ENCODE peak calls at places on chromosomes 5 and 9, in five cellular contexts. E is fibroblast of gingiva, X is iPS-NIHi11, C is amniotic stem cell, Y is A549. Z is an unnamed sample.

GRCh38 chr9:93668261-93668871 is 92.0 kb downstream of the PHF2 start:
- DNase-seq in X (peak), E (no peak), C (no peak), Y (no peak), Z (no peak)

GRCh38 chr9:126503333-126504085 is 110.2 kb upstream of the LMX1B start:
- DNase-seq in Y (no peak), C (no peak), E (no peak), X (no peak), Z (no peak)

GRCh38 chr5:53151713-53152458 is 42.3 kb upstream of the MOCS2 start:
- DNase-seq in Y (peak), E (peak), X (no peak), C (no peak), Z (peak)

GRCh38 chr5:172315599-172316531 is 32.3 kb upstream of the UBTD2 start:
- DNase-seq in C (no peak), E (no peak), X (no peak), Y (no peak), Z (no peak)

GRCh38 chr5:6659941-6660684 is 26.9 kb downstream of the SRD5A1 start:
- DNase-seq in E (no peak), C (no peak), Y (no peak), X (no peak), Z (no peak)

GRCh38 chr5:174503461-174504265 is 220.7 kb upstream of the MSX2 start:
- DNase-seq in X (no peak), C (peak), Y (peak), E (no peak), Z (no peak)

GRCh38 chr9:87792831-87793288 is 66.9 kb downstream of the CTSL start:
- DNase-seq in X (peak), E (peak), C (no peak), Y (peak), Z (no peak)

GRCh38 chr5:72013741-72014703 is 93.3 kb upstream of the MAP1B start:
- DNase-seq in C (no peak), Y (no peak), E (no peak), X (no peak), Z (no peak)

GRCh38 chr9:75889977-75890540 is 414 bp upstream of the PCSK5 start:
- DNase-seq in C (peak), Y (peak), E (peak), X (no peak), Z (peak)

GRCh38 chr9:2496160-2496559 is 125.4 kb upstream of the VLDLR start:
- DNase-seq in C (no peak), X (no peak), E (no peak), Y (no peak), Z (no peak)

GRCh38 chr5:115209279-115209678 is 39.6 kb upstream of the TRIM36 start:
- DNase-seq in X (no peak), Y (no peak), E (no peak), C (no peak), Z (no peak)

GRCh38 chr9:70873506-70873905 is 247.9 kb downstream of the TRPM3 start:
- DNase-seq in E (peak), C (no peak), X (no peak), Y (no peak), Z (no peak)

GRCh38 chr5:153965102-153965645 is 73.5 kb downstream of the FAM114A2 start:
- DNase-seq in Y (peak), C (peak), E (peak), X (peak), Z (peak)

GRCh38 chr5:1118738-1119137 is 6.9 kb upstream of the SLC12A7 start:
- DNase-seq in C (no peak), X (peak), E (no peak), Y (no peak), Z (no peak)

GRCh38 chr9:106648799-106649198 is 214.2 kb upstream of the ZNF462 start:
- DNase-seq in Y (no peak), X (no peak), C (no peak), E (no peak), Z (no peak)

GRCh38 chr9:98372077-98372812 is 116.8 kb upstream of the TBC1D2 start:
- DNase-seq in X (no peak), C (no peak), E (no peak), Y (no peak), Z (no peak)

GRCh38 chr9:4117835-4118610 is 181.8 kb downstream of the GLIS3 start:
- DNase-seq in C (no peak), E (no peak), X (peak), Y (peak), Z (no peak)

GRCh38 chr5:65480306-65480865 is 1.3 kb downstream of the ADAMTS6 start:
- DNase-seq in Y (peak), C (peak), X (no peak), E (peak), Z (peak)

GRCh38 chr9:127180457-127181314 is 58.3 kb upstream of the ANGPTL2 start:
- DNase-seq in X (no peak), E (no peak), C (no peak), Y (no peak), Z (no peak)

GRCh38 chr5:127899214-127899610 is 184.4 kb upstream of the SLC12A2 start:
- DNase-seq in Y (no peak), E (no peak), C (no peak), X (no peak), Z (no peak)

GRCh38 chr9:127598839-127599549 is 13.1 kb upstream of the STXBP1 start:
- DNase-seq in C (no peak), Y (no peak), X (no peak), E (peak), Z (no peak)

GRCh38 chr9:105656131-105656921 is 5.9 kb upstream of the TAL2 start:
- DNase-seq in Y (peak), X (peak), E (no peak), C (no peak), Z (no peak)

GRCh38 chr5:167720201-167720600 is 571.2 kb upstream of the WWC1 start:
- DNase-seq in C (no peak), E (no peak), X (no peak), Y (no peak), Z (no peak)

GRCh38 chr9:87039809-87040392 is 92.6 kb upstream of the GAS1 start:
- DNase-seq in C (no peak), Y (no peak), X (no peak), E (no peak), Z (no peak)

GRCh38 chr5:43066231-43066798 is 26.2 kb upstream of the ANXA2R start:
- DNase-seq in X (peak), Y (peak), E (peak), C (no peak), Z (peak)

GRCh38 chr9:69584746-69585145 is 87.4 kb downstream of the APBA1 start:
- DNase-seq in X (no peak), E (no peak), C (no peak), Y (no peak), Z (no peak)

GRCh38 chr5:2282034-2282690 is 399.4 kb upstream of the IRX4 start:
- DNase-seq in E (no peak), Y (no peak), X (no peak), C (no peak), Z (no peak)

GRCh38 chr9:27383524-27383923 is 86.6 kb upstream of the EQTN start:
- DNase-seq in E (no peak), C (no peak), X (no peak), Y (no peak), Z (no peak)

GRCh38 chr9:137804908-137805356 is 72.7 kb upstream of the CACNA1B start:
- DNase-seq in C (no peak), E (no peak), X (no peak), Y (no peak), Z (no peak)

GRCh38 chr5:150593593-150593992 is 46.9 kb upstream of the SYNPO start:
- DNase-seq in Y (peak), C (no peak), E (no peak), X (no peak), Z (no peak)

GRCh38 chr9:121316852-121317373 is 49.0 kb downstream of the GSN start:
- DNase-seq in E (no peak), C (no peak), X (no peak), Y (no peak), Z (no peak)

GRCh38 chr9:74951725-74952151 is 974 bp downstream of the C9orf40 start:
- DNase-seq in C (no peak), X (no peak), Y (peak), E (peak), Z (no peak)

GRCh38 chr5:157106668-157107461 is 2.0 kb downstream of the HAVCR2 start:
- DNase-seq in Y (no peak), E (no peak), C (no peak), X (no peak), Z (no peak)

GRCh38 chr9:108634164-108634563 is 221.6 kb downstream of the ACTL7B start:
- DNase-seq in C (no peak), E (peak), X (no peak), Y (peak), Z (no peak)

GRCh38 chr9:130630506-130631330 is 33.7 kb upstream of the PRDM12 start:
- DNase-seq in X (no peak), Y (no peak), C (no peak), E (no peak), Z (no peak)

GRCh38 chr9:137972988-137973470 is 95.4 kb downstream of the CACNA1B start:
- DNase-seq in C (no peak), E (no peak), X (no peak), Y (no peak), Z (no peak)

GRCh38 chr9:31030741-31031202 is 1353.7 kb upstream of the ACO1 start:
- DNase-seq in Y (no peak), C (peak), X (peak), E (no peak), Z (no peak)

Z was measured in brain pericyte.